ENCODE peak calls at places on chromosomes 4 and X, in eight cellular contexts. B is dorsolateral prefrontal cortex, Y is right atrium auricular region, T is lower lobe of right lung, C is neural crest cell, X is hepatocyte, O is mucosa of descending colon, K is astrocyte of the spinal cord. R is an unnamed sample.

GRCh38 chr4:70721747-70722146 is at the start of gene RUFY3:
- DNase-seq in T (no peak), B (peak; percentile 77), Y (no peak), O (no peak), X (peak; percentile 46), K (peak; percentile 94), C (no peak), R (no peak)

GRCh38 chr4:98284640-98285046 is 23.5 kb downstream of the RAP1GDS1 start:
- DNase-seq in C (no peak), T (no peak), Y (no peak), B (no peak), X (peak; percentile 12), O (no peak), K (no peak), R (no peak)

GRCh38 chr4:130851932-130852331 is 1756.0 kb downstream of the C4orf33 start:
- DNase-seq in B (no peak), T (no peak), C (no peak), K (no peak), X (no peak), O (no peak), Y (no peak), R (no peak)

GRCh38 chr4:7194251-7195137 is 2.2 kb downstream of the SORCS2 start:
- DNase-seq in K (no peak), B (peak; percentile 67), X (peak; percentile 43), C (no peak), O (no peak), Y (no peak), T (peak; percentile 83), R (peak; percentile 69)

GRCh38 chrX:134484039-134484438 is 24.1 kb downstream of the HPRT1 start:
- DNase-seq in C (no peak), K (peak; percentile 65), Y (no peak), B (no peak), T (no peak), O (no peak), X (peak; percentile 50), R (no peak)

GRCh38 chrX:9880237-9880636 is 86.9 kb upstream of the CLDN34 start:
- DNase-seq in Y (no peak), X (no peak), K (no peak), B (no peak), O (no peak), C (no peak), T (no peak), R (no peak)

GRCh38 chr4:924107-925096 is 7.7 kb downstream of the GAK start:
- DNase-seq in K (peak; percentile 38), Y (no peak), T (no peak), X (no peak), B (peak; percentile 9), O (peak; percentile 55), C (no peak), R (peak; percentile 57)

GRCh38 chr4:55445921-55446577 is 50.3 kb downstream of the TMEM165 start:
- DNase-seq in T (no peak), K (peak; percentile 79), C (no peak), B (no peak), O (no peak), X (no peak), Y (no peak), R (no peak)

GRCh38 chrX:9832811-9833210 is 46.6 kb downstream of the SHROOM2 start:
- DNase-seq in K (no peak), O (no peak), B (no peak), C (no peak), X (no peak), T (no peak), Y (no peak), R (no peak)

GRCh38 chrX:119669424-119670037 is 23.4 kb downstream of the SEPTIN6 start:
- DNase-seq in T (no peak), O (no peak), C (no peak), X (peak; percentile 25), Y (no peak), B (no peak), K (peak; percentile 37), R (no peak)

GRCh38 chr4:114613579-114613978 is 15.0 kb downstream of the UGT8 start:
- DNase-seq in K (no peak), T (no peak), X (no peak), C (no peak), O (no peak), Y (no peak), B (no peak), R (no peak)

GRCh38 chrX:38400401-38400910 is 48.1 kb downstream of the OTC start:
- DNase-seq in O (no peak), K (no peak), Y (no peak), T (no peak), C (no peak), X (no peak), B (no peak), R (no peak)

GRCh38 chr4:83266689-83267088 is 17.9 kb downstream of the COQ2 start:
- DNase-seq in C (no peak), O (no peak), X (no peak), K (no peak), B (no peak), Y (no peak), T (no peak), R (no peak)

GRCh38 chr4:111802191-111802590 is 343.1 kb upstream of the FAM241A start:
- DNase-seq in Y (no peak), C (no peak), O (no peak), X (no peak), K (no peak), B (no peak), T (no peak), R (no peak)

GRCh38 chr4:125043453-125043852 is 271.3 kb upstream of the FAT4 start:
- DNase-seq in Y (no peak), O (no peak), T (no peak), C (no peak), B (no peak), X (no peak), K (peak; percentile 15), R (no peak)

GRCh38 chr4:73347497-73347896 is 56.6 kb upstream of the ALB start:
- DNase-seq in O (no peak), K (no peak), T (no peak), Y (no peak), C (no peak), X (no peak), B (no peak), R (no peak)

GRCh38 chr4:113878718-113879117 is 100.7 kb downstream of the ARSJ start:
- DNase-seq in C (peak; percentile 19), T (no peak), Y (no peak), B (no peak), O (no peak), X (peak; percentile 39), K (peak; percentile 57), R (no peak)

GRCh38 chr4:126899382-126899801 is 733.4 kb upstream of the INTU start:
- DNase-seq in C (no peak), X (no peak), K (peak; percentile 94), B (no peak), O (no peak), T (no peak), Y (no peak), R (no peak)

GRCh38 chrX:107672955-107673378 is 44.7 kb downstream of the PRPS1 start:
- DNase-seq in O (peak; percentile 91), Y (peak; percentile 84), K (peak; percentile 86), T (peak; percentile 86), X (peak; percentile 94), C (no peak), B (no peak), R (peak; percentile 91)

GRCh38 chr4:127131527-127131926 is 501.2 kb upstream of the INTU start:
- DNase-seq in B (no peak), T (no peak), C (no peak), X (no peak), K (no peak), O (no peak), Y (no peak), R (no peak)

GRCh38 chrX:150060406-150060805 is 122.1 kb upstream of the EOLA2 start:
- DNase-seq in X (no peak), C (no peak), O (no peak), Y (no peak), K (peak; percentile 37), B (no peak), T (no peak), R (no peak)

GRCh38 chrX:154304901-154305300 is 9.3 kb downstream of the TKTL1 start:
- DNase-seq in O (no peak), B (no peak), X (no peak), K (no peak), C (no peak), Y (no peak), T (no peak), R (no peak)

GRCh38 chrX:47185241-47185640 is 8.4 kb upstream of the UBA1 start:
- DNase-seq in X (no peak), Y (no peak), O (no peak), B (no peak), T (no peak), C (no peak), K (no peak), R (no peak)

GRCh38 chr4:24720979-24721378 is 74.4 kb upstream of the SOD3 start:
- DNase-seq in T (no peak), K (no peak), O (no peak), Y (no peak), X (no peak), B (no peak), C (no peak), R (no peak)

GRCh38 chrX:43809463-43809862 is 72.8 kb downstream of the MAOB start:
- DNase-seq in X (no peak), Y (no peak), B (no peak), O (no peak), T (no peak), C (no peak), K (peak; percentile 1), R (no peak)

GRCh38 chrX:85836868-85837267 is 210.5 kb downstream of the CHM start:
- DNase-seq in C (no peak), X (no peak), T (no peak), Y (no peak), K (no peak), O (no peak), B (no peak), R (no peak)

GRCh38 chr4:17758459-17758858 is 23.0 kb downstream of the FAM184B start:
- DNase-seq in B (no peak), T (no peak), Y (no peak), K (no peak), O (no peak), C (no peak), X (no peak), R (no peak)

GRCh38 chr4:2754848-2755820 is 1.0 kb downstream of the TNIP2 start:
- DNase-seq in T (no peak), O (peak; percentile 64), B (no peak), K (no peak), C (no peak), X (no peak), Y (no peak), R (no peak)
- TF ChIP-seq CTCF in T (no peak), O (no peak), B (no peak), K (no peak), C (no peak), X (no peak), Y (no peak), R (no peak)

GRCh38 chrX:318739-319578 is at the start of gene GTPBP6:
- DNase-seq in K (peak; percentile 100), Y (peak; percentile 100), T (peak; percentile 100), O (peak; percentile 100), B (peak; percentile 100), X (peak; percentile 100), C (peak; percentile 93), R (peak; percentile 100)
- TF ChIP-seq CTCF in K (peak; percentile 16), Y (peak; percentile 39), T (peak; percentile 35), O (peak; percentile 16), B (peak; percentile 42), X (peak; percentile 10), C (no peak), R (no peak)

GRCh38 chr4:80361329-80361900 is 25.9 kb downstream of the CFAP299 start:
- DNase-seq in O (no peak), C (no peak), K (peak; percentile 40), T (no peak), X (peak; percentile 9), Y (no peak), B (no peak), R (no peak)
- TF ChIP-seq CTCF in O (no peak), C (peak; percentile 75), K (peak; percentile 25), T (peak; percentile 38), X (peak; percentile 56), Y (peak; percentile 57), B (peak; percentile 68), R (no peak)

GRCh38 chr4:48102303-48102702 is 31.7 kb downstream of the TXK start:
- DNase-seq in C (no peak), X (no peak), Y (no peak), B (no peak), K (no peak), O (no peak), T (no peak), R (no peak)
- TF ChIP-seq CTCF in C (peak; percentile 45), X (peak; percentile 9), Y (no peak), B (no peak), K (no peak), O (no peak), T (no peak), R (no peak)

R was measured in coronary artery.